ENCODE peak calls at places on chromosomes 6 and 20, in five cellular contexts. C is HCT116; I is body of pancreas; N is naive thymus-derived CD4-positive, alpha-beta T cell; K is upper lobe of right lung. D is an unnamed sample.

GRCh38 chr6:131135244-131136020 is at the start of gene AKAP7:
- DNase-seq in N (peak; percentile 61), C (peak; percentile 52), K (peak; percentile 93), I (peak; percentile 75), D (peak; percentile 88)

GRCh38 chr6:162200945-162201692 is 526.4 kb downstream of the PRKN start:
- DNase-seq in K (no peak), I (no peak), N (no peak), C (no peak), D (no peak)

GRCh38 chr6:16711551-16712249 is 49.6 kb downstream of the ATXN1 start:
- DNase-seq in N (no peak), C (peak; percentile 82), I (no peak), K (no peak), D (no peak)

GRCh38 chr20:45822863-45823262 is 4.2 kb downstream of the TNNC2 start:
- DNase-seq in C (no peak), N (no peak), I (no peak), K (peak; percentile 72), D (no peak)

GRCh38 chr6:81838031-81838430 is 85.5 kb upstream of the TENT5A start:
- DNase-seq in N (no peak), K (no peak), C (no peak), I (no peak), D (no peak)

GRCh38 chr6:111423960-111424846 is 58.8 kb downstream of the REV3L start:
- DNase-seq in I (peak; percentile 61), K (no peak), N (no peak), C (no peak), D (no peak)

GRCh38 chr20:25273541-25274358 is 25.9 kb downstream of the PYGB start:
- DNase-seq in K (peak; percentile 46), C (no peak), N (no peak), I (no peak), D (peak; percentile 27)

GRCh38 chr6:137217801-137218472 is 1.2 kb downstream of the IFNGR1 start:
- DNase-seq in N (no peak), I (no peak), K (no peak), C (no peak), D (no peak)

GRCh38 chr20:38473353-38473795 is 731 bp downstream of the RALGAPB start:
- DNase-seq in C (no peak), I (peak; percentile 53), K (no peak), N (no peak), D (peak; percentile 45)

GRCh38 chr6:74115674-74116073 is 419.7 kb downstream of the CD109 start:
- DNase-seq in I (no peak), N (no peak), K (no peak), C (no peak), D (no peak)

GRCh38 chr6:56916849-56917551 is 37.9 kb upstream of the BEND6 start:
- DNase-seq in N (no peak), C (no peak), K (no peak), I (no peak), D (no peak)
- H3K9me3 ChIP-seq in N (no peaks in the 10 kb centered on the region), C (no peaks in the 10 kb centered on the region), K (no peaks in the 10 kb centered on the region), I (no peaks in the 10 kb centered on the region), D (no peaks in the 10 kb centered on the region)

GRCh38 chr20:3758566-3758965 is 9.0 kb downstream of the ADISSP start:
- DNase-seq in I (no peak), K (no peak), C (no peak), N (no peak), D (no peak)

GRCh38 chr20:3763691-3764601 is 3.6 kb downstream of the ADISSP start:
- DNase-seq in K (no peak), N (no peak), C (no peak), I (no peak), D (no peak)

GRCh38 chr20:3759316-3759715 is 8.2 kb downstream of the ADISSP start:
- DNase-seq in K (no peak), C (no peak), N (no peak), I (no peak), D (no peak)

GRCh38 chr20:3759884-3760283 is 7.7 kb downstream of the ADISSP start:
- DNase-seq in I (no peak), C (no peak), N (no peak), K (no peak), D (no peak)

GRCh38 chr20:3760980-3761379 is 6.6 kb downstream of the ADISSP start:
- DNase-seq in C (no peak), I (no peak), N (no peak), K (no peak), D (no peak)
- H3K4me1 ChIP-seq in C (peaks cover 2% of the 10 kb centered on the region), I (no peaks in the 10 kb centered on the region), N (no peaks in the 10 kb centered on the region), K (peaks cover 14% of the 10 kb centered on the region), D (peaks cover 8% of the 10 kb centered on the region)

DNA sequence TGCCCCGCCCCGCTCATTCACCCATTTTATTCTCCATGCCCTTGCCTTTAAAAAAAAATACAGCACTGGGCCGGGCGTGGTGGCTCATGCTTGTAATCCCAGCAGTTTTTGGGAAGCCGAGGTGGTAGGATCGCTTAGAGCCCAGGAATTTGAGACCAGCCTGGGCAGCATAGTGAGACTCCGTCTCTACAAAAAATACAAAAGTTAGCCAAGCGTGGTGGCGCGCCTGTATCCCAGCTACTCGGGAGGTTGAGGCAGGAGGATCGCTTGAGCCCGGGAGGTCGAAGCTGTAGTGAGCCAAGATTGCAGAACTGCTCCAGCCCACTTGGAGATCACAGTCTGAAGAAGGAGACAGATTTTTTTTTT is 407 bp upstream of the KIF6 start:
- DNase-seq in K (no peak), I (no peak), C (no peak), N (no peak), D (no peak)
- H3K4me3 ChIP-seq in K (peak overlapping the region; percentile 65), I (peak overlapping the region; percentile 96), C (no peak overlapping the region), N (peak overlapping the region; percentile 68), D (peak overlapping the region; percentile 62)

GRCh38 chr6:169370666-169371343 is 117.2 kb upstream of the THBS2 start:
- DNase-seq in I (no peak), N (no peak), K (no peak), C (no peak), D (no peak)

GRCh38 chr6:169371344-169372144 is 117.9 kb upstream of the THBS2 start:
- DNase-seq in N (no peak), I (no peak), C (peak; percentile 12), K (no peak), D (no peak)

GRCh38 chr6:169376458-169376857 is 122.8 kb upstream of the THBS2 start:
- DNase-seq in C (no peak), K (no peak), N (no peak), I (no peak), D (no peak)

GRCh38 chr6:169370054-169370453 is 116.4 kb upstream of the THBS2 start:
- DNase-seq in I (no peak), K (peak; percentile 57), N (no peak), C (no peak), D (no peak)

GRCh38 chr6:169372616-169373015 is 119.0 kb upstream of the THBS2 start:
- DNase-seq in C (no peak), K (no peak), I (no peak), N (no peak), D (no peak)
- H3K9me3 ChIP-seq in C (peaks cover 4% of the 10 kb centered on the region), K (no peaks in the 10 kb centered on the region), I (no peaks in the 10 kb centered on the region), N (no peaks in the 10 kb centered on the region), D (no peaks in the 10 kb centered on the region)

GRCh38 chr6:43808412-43808811 is 38.4 kb downstream of the VEGFA start:
- DNase-seq in C (no peak), K (no peak), N (no peak), I (no peak), D (no peak)
- H3K4me1 ChIP-seq in C (peaks cover 54% of the 10 kb centered on the region), K (peaks cover 29% of the 10 kb centered on the region), N (peaks cover 4% of the 10 kb centered on the region), I (peaks cover 86% of the 10 kb centered on the region), D (no peaks in the 10 kb centered on the region)